ENCODE peak calls at places on chromosomes 4 and X, in four cellular contexts. A is Ammon's horn; R is activated CD4-positive, alpha-beta T cell treated with anti-CD3 and anti-CD28 coated beads, Interleukin-2, amount 10 ng/mL, durations not matched to agents 7 days and 5 days; V is H7. B is an unnamed sample.

GRCh38 chrX:38864165-38864564 is 62.9 kb downstream of the MID1IP1 start:
- DNase-seq in A (no peak), R (no peak), V (no peak), B (no peak)

GRCh38 chrX:71543316-71543715 is 10.4 kb downstream of the OGT start:
- DNase-seq in A (peak), R (no peak), V (no peak), B (no peak)

GRCh38 chr4:77082886-77083608 is 7.3 kb upstream of the CCNI start:
- DNase-seq in A (no peak), R (no peak), V (no peak), B (no peak)

GRCh38 chr4:16027626-16028025 is 56.2 kb downstream of the PROM1 start:
- DNase-seq in A (no peak), R (no peak), V (no peak), B (no peak)

GRCh38 chrX:41304178-41304577 is 29.8 kb upstream of the DDX3X start:
- DNase-seq in A (no peak), R (no peak), V (no peak), B (no peak)

GRCh38 chrX:139851730-139852129 is 81.1 kb downstream of the ATP11C start:
- DNase-seq in A (no peak), R (no peak), V (no peak), B (no peak)

GRCh38 chr4:4762909-4763814 is 96.3 kb upstream of the MSX1 start:
- DNase-seq in A (no peak), R (no peak), V (peak), B (no peak)

GRCh38 chrX:140123446-140123845 is 158.1 kb upstream of the CXorf66 start:
- DNase-seq in A (no peak), R (no peak), V (no peak), B (peak)

GRCh38 chr4:170464614-170465197 is 374.9 kb upstream of the AADAT start:
- DNase-seq in A (no peak), R (no peak), V (peak), B (no peak)

B was measured in H1.